ENCODE peak calls at places on chromosomes 1 and 21, in four cellular contexts. L is IMR-90, P is H1, K is mesendoderm. Y is an unnamed sample.
A peak's percentile ranks its signal among the peaks of the same experiment; 100 is the strongest.

GRCh38 chr1:8687053-8687452 is 130.4 kb downstream of the RERE start:
- DNase-seq in L (peak; percentile 64), P (no peak), K (no peak), Y (no peak)

GRCh38 chr1:23368562-23369334 is 888 bp downstream of the ZNF436 start:
- DNase-seq in L (peak; percentile 90), P (peak; percentile 70), K (peak; percentile 97), Y (peak; percentile 90)

GRCh38 chr1:46224966-46225365 is 21.8 kb downstream of the LURAP1 start:
- DNase-seq in L (no peak), P (no peak), K (no peak), Y (no peak)

GRCh38 chr1:38077523-38078147 is 31.0 kb upstream of the POU3F1 start:
- DNase-seq in L (no peak), P (no peak), K (no peak), Y (no peak)

GRCh38 chr1:14969006-14969405 is 184.5 kb upstream of the TMEM51 start:
- DNase-seq in L (no peak), P (no peak), K (no peak), Y (no peak)

GRCh38 chr1:97050501-97050900 is 328.9 kb downstream of the PTBP2 start:
- DNase-seq in L (peak; percentile 59), P (no peak), K (peak; percentile 68), Y (no peak)

GRCh38 chr1:189775343-189775742 is 702.3 kb downstream of the BRINP3 start:
- DNase-seq in L (peak; percentile 97), P (no peak), K (peak; percentile 14), Y (no peak)

GRCh38 chr1:160058087-160058486 is 11.9 kb downstream of the KCNJ10 start:
- DNase-seq in L (no peak), P (no peak), K (peak; percentile 40), Y (no peak)

GRCh38 chr1:232046531-232047283 is 420.1 kb downstream of the DISC1 start:
- DNase-seq in L (no peak), P (no peak), K (no peak), Y (no peak)

GRCh38 chr1:245698860-245699259 is 544.1 kb downstream of the KIF26B start:
- DNase-seq in L (no peak), P (no peak), K (no peak), Y (no peak)

GRCh38 chr1:183079697-183080096 is 56.5 kb downstream of the LAMC1 start:
- DNase-seq in L (no peak), P (no peak), K (no peak), Y (no peak)

GRCh38 chr1:228150458-228151169 is 884 bp downstream of the GJC2 start:
- DNase-seq in L (peak; percentile 86), P (no peak), K (no peak), Y (peak; percentile 24)

GRCh38 chr21:38815060-38815405 is 9.3 kb downstream of the ETS2 start:
- DNase-seq in L (peak; percentile 95), P (no peak), K (no peak), Y (no peak)

GRCh38 chr1:3779265-3779911 is 6.8 kb downstream of the SMIM1 start:
- DNase-seq in L (no peak), P (no peak), K (no peak), Y (peak; percentile 30)

GRCh38 chr21:9780441-9780937 is 740.9 kb upstream of the TPTE start:
- DNase-seq in L (no peak), P (no peak), K (no peak), Y (no peak)

GRCh38 chr1:53305650-53306049 is 22.2 kb downstream of the LRP8 start:
- DNase-seq in L (no peak), P (no peak), K (no peak), Y (no peak)

GRCh38 chr1:224300346-224300745 is 29.6 kb downstream of the NVL start:
- DNase-seq in L (peak; percentile 98), P (no peak), K (no peak), Y (no peak)

GRCh38 chr1:33354707-33355276 is 33.9 kb upstream of the A3GALT2 start:
- DNase-seq in L (no peak), P (no peak), K (no peak), Y (no peak)

GRCh38 chr1:172477216-172477615 is 33.3 kb upstream of the PIGC start:
- DNase-seq in L (no peak), P (no peak), K (no peak), Y (no peak)

GRCh38 chr1:19123837-19124236 is 86.2 kb downstream of the UBR4 start:
- DNase-seq in L (no peak), P (no peak), K (no peak), Y (no peak)

GRCh38 chr1:246351726-246352125 is 155.4 kb downstream of the SMYD3 start:
- DNase-seq in L (no peak), P (no peak), K (no peak), Y (no peak)

GRCh38 chr1:207993477-207994445 is 82.8 kb upstream of the CD34 start:
- DNase-seq in L (no peak), P (no peak), K (peak; percentile 70), Y (peak; percentile 64)

GRCh38 chr1:155938220-155938627 is 3.2 kb upstream of the RXFP4 start:
- DNase-seq in L (peak; percentile 69), P (no peak), K (peak; percentile 89), Y (no peak)

GRCh38 chr1:75310067-75310466 is 175.9 kb downstream of the LHX8 start:
- DNase-seq in L (no peak), P (no peak), K (no peak), Y (no peak)

GRCh38 chr1:223706077-223706988 is 6.0 kb upstream of the CAPN2 start:
- DNase-seq in L (peak; percentile 96), P (no peak), K (peak; percentile 44), Y (no peak)

GRCh38 chr1:212269306-212269705 is 15.9 kb upstream of the PPP2R5A start:
- DNase-seq in L (no peak), P (no peak), K (peak; percentile 45), Y (no peak)

GRCh38 chr1:212270564-212270963 is 14.6 kb upstream of the PPP2R5A start:
- DNase-seq in L (no peak), P (no peak), K (no peak), Y (no peak)

GRCh38 chr1:212267460-212267859 is 17.8 kb upstream of the PPP2R5A start:
- DNase-seq in L (no peak), P (no peak), K (no peak), Y (no peak)

GRCh38 chr1:212271234-212271633 is 14.0 kb upstream of the PPP2R5A start:
- DNase-seq in L (no peak), P (no peak), K (no peak), Y (no peak)

GRCh38 chr1:212271823-212272498 is 13.2 kb upstream of the PPP2R5A start:
- DNase-seq in L (no peak), P (no peak), K (no peak), Y (no peak)
- H4K5ac ChIP-seq in L (no peak overlapping the region), P (no peak overlapping the region), K (no peak overlapping the region), Y (no peak overlapping the region)

GRCh38 chr1:59521456-59521855 is 224.6 kb downstream of the FGGY start:
- DNase-seq in L (peak; percentile 78), P (no peak), K (no peak), Y (no peak)
- H4K5ac ChIP-seq in L (peak overlapping the region; percentile 19), P (no peak overlapping the region), K (no peak overlapping the region), Y (no peak overlapping the region)

GRCh38 chr1:34904236-34905097 is 25.0 kb downstream of the DLGAP3 start:
- DNase-seq in L (no peak), P (no peak), K (no peak), Y (no peak)
- H4K5ac ChIP-seq in L (no peak overlapping the region), P (no peak overlapping the region), K (no peak overlapping the region), Y (no peak overlapping the region)

DNA sequence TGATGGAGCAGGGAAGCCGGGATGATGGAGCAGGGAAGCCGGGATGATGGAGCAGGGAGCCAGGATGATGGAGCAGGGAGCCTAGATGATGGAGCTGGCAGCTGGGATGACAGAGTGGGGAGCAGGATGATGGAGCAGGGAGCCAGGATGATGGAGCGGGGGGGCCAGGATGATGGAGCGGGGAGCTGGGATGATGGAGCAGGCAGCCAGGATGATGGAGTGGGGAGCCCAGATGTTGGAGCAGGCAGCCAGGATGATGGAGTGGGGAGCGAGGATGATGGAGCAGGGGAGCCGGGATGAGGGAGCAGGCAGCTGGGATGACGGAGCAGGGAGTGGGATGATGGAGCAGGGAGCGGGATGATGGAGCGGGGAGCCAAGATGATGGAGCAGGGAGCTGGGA is 16.0 kb downstream of the GALNT2 start:
- DNase-seq in L (no peak), P (no peak), K (no peak), Y (no peak)
- H4K5ac ChIP-seq in L (no peak overlapping the region), P (no peak overlapping the region), K (no peak overlapping the region), Y (no peak overlapping the region)

DNA sequence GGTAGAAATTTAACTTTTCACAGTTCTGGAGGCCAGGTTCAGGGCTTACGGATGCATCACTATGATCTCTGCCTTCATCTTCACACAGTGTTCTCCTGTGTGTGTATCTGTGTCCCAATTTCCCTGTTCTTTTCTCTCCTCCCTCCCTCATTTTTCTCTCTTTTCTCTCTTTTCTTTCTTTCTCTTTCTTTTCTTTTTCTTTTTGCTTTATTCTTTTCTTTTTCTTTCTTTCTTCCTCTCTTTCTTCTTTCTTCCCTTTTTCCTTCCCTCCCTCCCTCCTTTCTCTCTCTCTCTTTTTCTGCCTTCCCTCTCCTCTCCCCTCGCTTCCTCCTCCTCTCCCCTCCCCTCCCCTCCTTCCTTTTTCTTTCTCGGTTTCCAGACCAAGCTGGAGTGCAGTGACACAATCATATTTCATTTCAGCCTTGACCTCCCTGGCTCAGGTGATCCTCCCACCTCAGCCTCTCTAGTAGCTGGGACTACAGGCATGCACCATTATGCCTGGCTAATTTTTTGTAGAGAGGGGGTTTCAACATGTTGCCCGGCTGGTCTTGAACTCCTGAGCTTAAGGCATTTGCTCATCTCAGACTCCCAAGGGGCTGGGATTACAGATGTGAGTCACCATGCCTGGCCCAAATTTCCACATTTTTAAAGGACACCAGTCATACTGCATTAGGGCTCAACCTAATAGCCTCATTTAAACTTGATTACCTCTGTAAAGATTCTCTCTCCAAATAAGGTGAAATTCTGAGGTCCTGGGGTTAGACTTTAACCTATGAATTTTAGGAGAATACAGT is 115.9 kb downstream of the HUNK start:
- DNase-seq in L (peak; percentile 32), P (no peak), K (peak; percentile 12), Y (no peak)
- H4K5ac ChIP-seq in L (no peak overlapping the region), P (no peak overlapping the region), K (no peak overlapping the region), Y (no peak overlapping the region)